ENCODE peak calls at places on chromosome 13, in four cellular contexts. F, G, T and O are unnamed samples.

GRCh38 chr13:74767031-74767430 is 632.8 kb upstream of the KLF12 start:
- DNase-seq in F (no peak), G (no peak), T (no peak), O (no peak)

GRCh38 chr13:32257649-32258048 is 57.5 kb downstream of the ZAR1L start:
- DNase-seq in F (no peak), G (no peak), T (no peak), O (no peak)

GRCh38 chr13:110216006-110216402 is 91.0 kb downstream of the COL4A1 start:
- DNase-seq in F (no peak), G (no peak), T (no peak), O (no peak)

GRCh38 chr13:111490611-111491010 is 170.2 kb downstream of the TEX29 start:
- DNase-seq in F (no peak), G (peak; percentile 45), T (no peak), O (no peak)

GRCh38 chr13:94716016-94716415 is 3.7 kb upstream of the SOX21 start:
- DNase-seq in F (no peak), G (no peak), T (no peak), O (no peak)

GRCh38 chr13:45370922-45371406 is 30.0 kb upstream of the TPT1 start:
- DNase-seq in F (no peak), G (peak; percentile 79), T (peak; percentile 89), O (peak; percentile 16)

GRCh38 chr13:102688306-102688973 is 6.4 kb downstream of the METTL21C start:
- DNase-seq in F (no peak), G (no peak), T (no peak), O (no peak)

GRCh38 chr13:96020155-96020575 is 33.0 kb downstream of the UGGT2 start:
- DNase-seq in F (no peak), G (no peak), T (peak; percentile 53), O (no peak)

GRCh38 chr13:28327761-28328607 is 166.9 kb downstream of the FLT1 start:
- DNase-seq in F (no peak), G (no peak), T (no peak), O (no peak)

GRCh38 chr13:75079226-75079625 is 402.7 kb downstream of the TBC1D4 start:
- DNase-seq in F (no peak), G (no peak), T (no peak), O (no peak)

GRCh38 chr13:97975851-97976550 is 22.5 kb downstream of the IPO5 start:
- DNase-seq in F (peak; percentile 21), G (peak; percentile 94), T (peak; percentile 97), O (peak; percentile 91)

GRCh38 chr13:68439821-68440220 is 1209.7 kb upstream of the PCDH9 start:
- DNase-seq in F (no peak), G (no peak), T (no peak), O (no peak)

GRCh38 chr13:57932071-57932470 is 300.5 kb downstream of the PCDH17 start:
- DNase-seq in F (no peak), G (no peak), T (no peak), O (no peak)

GRCh38 chr13:64855506-64855905 is 2374.6 kb downstream of the PCDH9 start:
- DNase-seq in F (no peak), G (no peak), T (no peak), O (no peak)

GRCh38 chr13:27574661-27575060 is 45.7 kb downstream of the LNX2 start:
- DNase-seq in F (no peak), G (no peak), T (no peak), O (no peak)

GRCh38 chr13:109389892-109390345 is 396.5 kb downstream of the IRS2 start:
- DNase-seq in F (no peak), G (no peak), T (no peak), O (no peak)

GRCh38 chr13:26599885-26600284 is 42.4 kb downstream of the WASF3 start:
- DNase-seq in F (no peak), G (no peak), T (no peak), O (no peak)

GRCh38 chr13:49302817-49303216 is 55.1 kb downstream of the CDADC1 start:
- DNase-seq in F (no peak), G (peak; percentile 63), T (no peak), O (no peak)

GRCh38 chr13:112066624-112067004 is 335 bp upstream of the SOX1 start:
- DNase-seq in F (no peak), G (no peak), T (peak; percentile 94), O (no peak)

GRCh38 chr13:22082437-22083100 is 411.7 kb downstream of the FGF9 start:
- DNase-seq in F (no peak), G (no peak), T (no peak), O (no peak)

GRCh38 chr13:94703271-94703670 is 9.1 kb downstream of the SOX21 start:
- DNase-seq in F (no peak), G (no peak), T (no peak), O (no peak)

GRCh38 chr13:47220453-47221150 is 323.7 kb upstream of the HTR2A start:
- DNase-seq in F (no peak), G (no peak), T (no peak), O (no peak)

GRCh38 chr13:109592776-109593175 is 193.6 kb downstream of the IRS2 start:
- DNase-seq in F (no peak), G (no peak), T (no peak), O (no peak)

GRCh38 chr13:73913043-73913740 is 221.0 kb downstream of the KLF12 start:
- DNase-seq in F (no peak), G (no peak), T (no peak), O (no peak)

GRCh38 chr13:72104656-72105180 is 237.7 kb upstream of the DACH1 start:
- DNase-seq in F (no peak), G (no peak), T (no peak), O (no peak)

GRCh38 chr13:63842102-63842501 is 2426.5 kb upstream of the PCDH20 start:
- DNase-seq in F (no peak), G (no peak), T (no peak), O (peak; percentile 6)

GRCh38 chr13:59422646-59423045 is 741.1 kb downstream of the DIAPH3 start:
- DNase-seq in F (no peak), G (no peak), T (no peak), O (no peak)

GRCh38 chr13:99743079-99743478 is 228.5 kb downstream of the ZIC5 start:
- DNase-seq in F (no peak), G (no peak), T (no peak), O (no peak)